ENCODE peak calls at places on chromosomes 11 and 22, in five cellular contexts. C is heart left ventricle, O is astrocyte of the spinal cord, G is lower lobe of right lung, Z is hepatocyte. X is an unnamed sample.

GRCh38 chr11:6481924-6482275 is 599 bp downstream of the TIMM10B start:
- DNase-seq in C (peak; percentile 31), O (no peak), G (no peak), Z (no peak), X (no peak)

GRCh38 chr11:133382217-133382746 is 150.0 kb downstream of the OPCML start:
- DNase-seq in C (no peak), O (peak; percentile 1), G (no peak), Z (no peak), X (no peak)

GRCh38 chr11:120500414-120500936 is 11.1 kb upstream of the GRIK4 start:
- DNase-seq in C (no peak), O (no peak), G (no peak), Z (no peak), X (no peak)

GRCh38 chr22:31425331-31426050 is 26.1 kb downstream of the DRG1 start:
- DNase-seq in C (no peak), O (no peak), G (no peak), Z (no peak), X (no peak)

GRCh38 chr22:37353839-37354238 is 71.5 kb downstream of the CYTH4 start:
- DNase-seq in C (no peak), O (peak; percentile 33), G (no peak), Z (no peak), X (no peak)

GRCh38 chr22:44842417-44842816 is 90.0 kb downstream of the ARHGAP8 start:
- DNase-seq in C (no peak), O (no peak), G (no peak), Z (no peak), X (peak; percentile 20)

GRCh38 chr11:128222245-128222959 is 365.0 kb downstream of the ETS1 start:
- DNase-seq in C (no peak), O (no peak), G (no peak), Z (no peak), X (no peak)

GRCh38 chr22:50178471-50178864 is 7.2 kb upstream of the TRABD start:
- DNase-seq in C (no peak), O (no peak), G (peak; percentile 30), Z (no peak), X (no peak)

GRCh38 chr11:92556435-92556834 is 331.8 kb downstream of the FAT3 start:
- DNase-seq in C (no peak), O (peak; percentile 38), G (no peak), Z (peak; percentile 55), X (no peak)

GRCh38 chr11:92550871-92551270 is 326.3 kb downstream of the FAT3 start:
- DNase-seq in C (no peak), O (no peak), G (no peak), Z (no peak), X (no peak)

GRCh38 chr11:92550411-92550810 is 325.8 kb downstream of the FAT3 start:
- DNase-seq in C (no peak), O (no peak), G (no peak), Z (no peak), X (no peak)

GRCh38 chr11:92554662-92555061 is 330.0 kb downstream of the FAT3 start:
- DNase-seq in C (no peak), O (no peak), G (no peak), Z (no peak), X (no peak)

GRCh38 chr11:92552942-92553341 is 328.3 kb downstream of the FAT3 start:
- DNase-seq in C (no peak), O (no peak), G (no peak), Z (no peak), X (no peak)
- TF ChIP-seq CTCF in C (no peak), O (no peak), G (no peak), Z (peak; percentile 54), X (no peak)

GRCh38 chr11:63274776-63275175 is 31.4 kb upstream of the SLC22A25 start:
- DNase-seq in C (no peak), O (no peak), G (no peak), Z (no peak), X (no peak)

GRCh38 chr11:63273685-63274084 is 30.3 kb upstream of the SLC22A25 start:
- DNase-seq in C (no peak), O (no peak), G (no peak), Z (no peak), X (no peak)

GRCh38 chr11:63280920-63281319 is 37.5 kb upstream of the SLC22A25 start:
- DNase-seq in C (no peak), O (no peak), G (no peak), Z (no peak), X (no peak)

GRCh38 chr11:63282579-63282978 is 39.2 kb upstream of the SLC22A25 start:
- DNase-seq in C (no peak), O (no peak), G (no peak), Z (no peak), X (no peak)

DNA sequence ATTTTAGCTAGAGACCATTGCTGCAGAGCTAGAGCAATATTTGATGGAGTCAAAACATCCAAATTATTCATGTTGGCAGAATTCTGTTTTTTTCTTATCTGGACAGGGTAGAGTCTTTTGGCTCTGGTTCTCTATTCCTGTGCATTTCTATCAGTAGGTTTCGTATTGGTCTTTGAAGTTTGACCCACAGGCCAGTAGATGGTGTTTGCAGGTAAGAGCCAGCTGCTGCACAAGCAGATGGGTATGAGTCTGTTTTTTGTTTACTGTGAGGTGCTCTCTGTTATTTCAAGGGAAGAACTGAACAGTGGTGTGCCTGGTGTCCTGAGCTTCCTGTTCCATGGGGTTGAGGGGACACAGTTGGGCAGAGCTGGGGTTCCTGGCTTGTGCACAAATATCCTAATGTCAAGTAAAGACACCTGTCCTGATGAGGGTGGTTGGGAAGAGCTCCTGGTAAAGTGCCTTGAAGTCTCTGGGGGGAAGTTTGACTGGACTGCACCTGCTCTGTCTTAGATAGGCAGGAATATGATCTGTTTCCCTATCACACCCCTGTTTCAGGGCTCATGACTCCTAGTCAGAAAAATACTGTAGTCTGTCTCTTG is 34.0 kb upstream of the SLC22A25 start:
- DNase-seq in C (no peak), O (no peak), G (no peak), Z (no peak), X (no peak)
- TF ChIP-seq CTCF in C (no peak), O (no peak), G (no peak), Z (no peak), X (no peak)

GRCh38 chr11:405323-405975 is 9.3 kb downstream of the SIGIRR start:
- DNase-seq in C (peak; percentile 63), O (no peak), G (peak; percentile 60), Z (no peak), X (no peak)
- TF ChIP-seq CTCF in C (no peak), O (no peak), G (no peak), Z (no peak), X (no peak)

GRCh38 chr11:29019960-29020683 is 911.9 kb downstream of the METTL15 start:
- DNase-seq in C (no peak), O (peak; percentile 53), G (no peak), Z (peak; percentile 28), X (no peak)
- TF ChIP-seq CTCF in C (no peak), O (peak; percentile 59), G (no peak), Z (peak; percentile 44), X (no peak)

GRCh38 chr11:115471367-115471766 is 32.8 kb downstream of the CADM1 start:
- DNase-seq in C (no peak), O (no peak), G (no peak), Z (peak; percentile 49), X (no peak)
- TF ChIP-seq CTCF in C (no peak), O (no peak), G (no peak), Z (no peak), X (no peak)